ENCODE peak calls at places on chromosomes 5 and 9, in six cellular contexts. O is CD4-positive, CD25-positive, alpha-beta regulatory T cell; P is heart right ventricle; U is OCI-LY7; Q is CD8-positive, alpha-beta memory T cell; I is pancreas. K is an unnamed sample.

GRCh38 chr9:95373069-95373681 is 55.7 kb upstream of the FANCC start:
- DNase-seq in P (no peak), I (no peak), Q (no peak), U (no peak), O (no peak), K (no peak)

GRCh38 chr5:57841671-57842375 is 359.2 kb upstream of the ACTBL2 start:
- DNase-seq in U (no peak), Q (no peak), I (no peak), P (no peak), O (no peak), K (no peak)

GRCh38 chr5:142717582-142718215 is 31.8 kb upstream of the FGF1 start:
- DNase-seq in Q (no peak), U (peak), O (no peak), I (no peak), P (no peak), K (no peak)

GRCh38 chr5:14581891-14582796 is 552 bp downstream of the OTULINL start:
- DNase-seq in Q (peak), P (peak), I (peak), O (peak), U (peak), K (no peak)

GRCh38 chr5:62326302-62326701 is 20.3 kb downstream of the KIF2A start:
- DNase-seq in O (no peak), U (peak), Q (no peak), I (no peak), P (no peak), K (no peak)

GRCh38 chr9:126108240-126108639 is 218.4 kb upstream of the MVB12B start:
- DNase-seq in U (no peak), P (no peak), I (no peak), Q (no peak), O (no peak), K (no peak)

GRCh38 chr5:108003178-108003577 is 332.4 kb upstream of the EFNA5 start:
- DNase-seq in U (peak), I (no peak), P (no peak), Q (no peak), O (no peak), K (no peak)

GRCh38 chr9:78074385-78075291 is 43.0 kb upstream of the GNAQ start:
- DNase-seq in O (peak), Q (no peak), P (no peak), I (no peak), U (no peak), K (no peak)

GRCh38 chr5:133354323-133355161 is 257.8 kb downstream of the FSTL4 start:
- DNase-seq in P (no peak), U (peak), O (no peak), Q (no peak), I (no peak), K (no peak)

GRCh38 chr9:117963493-117963892 is 259.3 kb downstream of the TLR4 start:
- DNase-seq in P (no peak), I (no peak), U (no peak), O (no peak), Q (no peak), K (no peak)

GRCh38 chr9:83920469-83920941 is 727 bp downstream of the KIF27 start:
- DNase-seq in Q (no peak), P (no peak), U (no peak), I (no peak), O (no peak), K (no peak)

GRCh38 chr5:179284751-179285191 is 60.5 kb downstream of the ADAMTS2 start:
- DNase-seq in P (no peak), O (no peak), I (no peak), U (no peak), Q (no peak), K (no peak)

GRCh38 chr9:81822967-81823366 is 105.3 kb upstream of the SPATA31D4 start:
- DNase-seq in P (no peak), I (no peak), Q (no peak), O (no peak), U (no peak), K (no peak)

GRCh38 chr5:143536364-143536763 is 132.9 kb upstream of the NR3C1 start:
- DNase-seq in U (no peak), Q (no peak), P (no peak), O (no peak), I (no peak), K (no peak)

GRCh38 chr9:135584371-135584770 is 22.8 kb downstream of the PAEP start:
- DNase-seq in O (no peak), I (no peak), U (no peak), Q (no peak), P (no peak), K (no peak)

GRCh38 chr9:122190597-122191381 is 31.1 kb downstream of the MORN5 start:
- DNase-seq in I (no peak), P (no peak), Q (no peak), U (no peak), O (no peak), K (no peak)

GRCh38 chr5:38831909-38832308 is 13.9 kb upstream of the OSMR start:
- DNase-seq in P (no peak), U (peak), I (no peak), Q (no peak), O (no peak), K (no peak)

GRCh38 chr5:184461-184860 is 6.8 kb upstream of the LRRC14B start:
- DNase-seq in Q (no peak), O (no peak), U (no peak), P (no peak), I (no peak), K (no peak)

GRCh38 chr5:82107277-82107676 is 135.5 kb downstream of the ATG10 start:
- DNase-seq in O (no peak), I (no peak), P (no peak), Q (no peak), U (no peak), K (no peak)

GRCh38 chr5:115132465-115132864 is 37.2 kb downstream of the TRIM36 start:
- DNase-seq in I (no peak), P (no peak), Q (no peak), O (no peak), U (no peak), K (no peak)
- H3K27ac ChIP-seq in I (no peak), P (no peak), Q (no peak), O (no peak), U (no peak), K (no peak)

DNA sequence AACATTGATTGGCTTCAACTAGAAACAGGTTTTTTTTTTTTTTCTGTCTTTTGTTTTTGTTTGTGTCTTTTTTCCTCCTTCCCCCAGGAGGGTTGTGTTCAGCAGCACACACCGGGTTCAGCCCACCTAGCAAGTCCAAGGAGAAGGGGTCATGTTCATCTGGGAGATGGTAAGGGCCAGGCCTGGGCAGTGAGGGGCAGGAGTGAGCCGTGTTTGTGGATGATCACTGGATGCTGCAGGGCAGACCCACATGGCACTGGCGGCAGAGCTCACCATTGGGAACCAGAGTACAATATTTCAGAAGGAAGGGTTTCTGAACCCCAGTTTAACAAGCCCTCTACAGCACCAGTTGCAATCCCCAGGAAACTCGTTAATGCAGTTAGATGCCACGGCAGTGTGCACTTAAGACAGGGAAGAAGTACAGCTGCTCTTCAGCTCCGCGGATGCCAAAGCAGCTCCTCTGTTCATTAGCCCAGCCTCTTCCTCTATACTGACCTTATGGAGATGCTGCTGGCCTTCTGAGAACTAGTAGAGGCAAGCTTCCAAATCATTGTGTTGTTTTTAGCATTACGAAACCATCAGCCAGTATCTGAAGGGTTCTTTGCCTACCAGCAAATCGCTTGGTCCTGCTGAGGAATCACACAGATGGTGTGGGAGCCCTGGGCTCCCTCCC is 508.2 kb upstream of the WWC1 start:
- DNase-seq in U (no peak), I (no peak), P (no peak), O (no peak), Q (no peak), K (no peak)
- H3K27ac ChIP-seq in U (no peak), I (no peak), P (no peak), O (no peak), Q (no peak), K (no peak)

DNA sequence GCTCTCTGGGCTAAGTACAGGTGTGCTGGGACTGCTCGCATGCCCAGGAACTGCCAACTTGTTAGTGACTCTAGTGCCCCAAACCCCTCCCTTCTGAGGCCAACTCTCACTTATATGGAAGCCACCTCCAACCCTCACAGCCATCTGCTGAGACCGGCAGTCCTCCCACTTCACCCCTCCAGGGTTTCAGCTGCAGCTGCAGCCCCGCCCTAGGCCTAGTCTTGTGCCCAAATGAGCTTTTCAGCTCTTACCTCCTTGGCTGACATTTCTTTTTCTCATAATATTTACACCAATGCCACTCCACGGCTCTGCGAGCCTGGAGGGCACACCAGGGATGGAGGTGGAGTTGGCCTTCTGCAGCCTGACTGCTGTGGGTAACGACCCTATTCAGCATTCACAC is 166.6 kb downstream of the ROR2 start:
- DNase-seq in U (no peak), Q (no peak), P (no peak), I (no peak), O (no peak), K (no peak)
- H3K27ac ChIP-seq in U (no peak), Q (no peak), P (no peak), I (no peak), O (no peak), K (no peak)

DNA sequence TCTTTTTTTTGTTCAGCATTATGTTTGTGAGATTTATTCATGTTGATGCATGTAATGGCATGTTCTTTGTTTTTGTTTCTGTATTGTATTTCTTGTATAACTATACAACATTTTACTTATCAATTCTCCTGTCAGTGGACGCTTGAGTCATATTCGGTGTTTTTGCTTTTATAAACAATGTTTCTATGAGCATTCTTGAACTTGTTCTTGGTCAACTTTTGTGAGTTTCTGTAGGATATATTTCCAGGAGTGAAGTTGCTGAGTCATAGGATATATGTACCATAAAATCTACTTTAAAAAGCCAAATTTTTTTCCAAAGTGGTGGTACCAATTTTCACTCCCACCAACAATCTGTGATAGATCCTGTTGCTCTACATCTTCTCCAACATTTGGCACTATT is 104.8 kb downstream of the VCAN start:
- DNase-seq in U (no peak), P (no peak), O (no peak), I (no peak), Q (no peak), K (no peak)
- H3K27ac ChIP-seq in U (no peak), P (no peak), O (no peak), I (no peak), Q (no peak), K (no peak)

GRCh38 chr5:111639912-111640311 is 117.1 kb downstream of the NREP start:
- DNase-seq in Q (no peak), P (no peak), O (no peak), U (no peak), I (no peak), K (no peak)
- H3K27ac ChIP-seq in Q (no peak), P (no peak), O (no peak), U (no peak), I (no peak), K (no peak)